ENCODE peak calls at places on chromosomes 16 and 17, in five cellular contexts. I is IMR-90, X is H1, C is neuronal stem cell, A is trophoblast cell. L is an unnamed sample.

GRCh38 chr17:77942111-77942988 is 16.2 kb upstream of the TNRC6C start:
- DNase-seq in A (no peak), X (no peak), C (no peak), I (no peak), L (no peak)

GRCh38 chr17:75346906-75347305 is 57.7 kb upstream of the SLC25A19 start:
- DNase-seq in I (peak; percentile 72), A (no peak), X (no peak), C (peak; percentile 20), L (peak; percentile 45)

GRCh38 chr16:17229131-17229530 is 241.6 kb downstream of the XYLT1 start:
- DNase-seq in X (no peak), A (peak; percentile 95), C (no peak), I (no peak), L (no peak)

GRCh38 chr16:47928008-47928407 is 227.8 kb downstream of the ABCC12 start:
- DNase-seq in I (no peak), A (no peak), X (no peak), C (no peak), L (no peak)

GRCh38 chr17:56185905-56186783 is 32.9 kb downstream of the ANKFN1 start:
- DNase-seq in A (peak; percentile 71), C (no peak), I (peak; percentile 94), X (no peak), L (peak; percentile 73)

GRCh38 chr16:21088646-21089538 is 61.8 kb downstream of the DNAH3 start:
- DNase-seq in A (no peak), I (peak; percentile 69), X (no peak), C (no peak), L (peak; percentile 16)

GRCh38 chr17:19979917-19980770 is 2.5 kb upstream of the AKAP10 start:
- DNase-seq in C (no peak), A (no peak), I (no peak), X (no peak), L (no peak)

GRCh38 chr16:56289412-56289811 is 98.1 kb downstream of the GNAO1 start:
- DNase-seq in I (no peak), C (no peak), A (no peak), X (no peak), L (no peak)

GRCh38 chr16:6573577-6573976 is 759.1 kb upstream of the RBFOX1 start:
- DNase-seq in I (no peak), X (peak; percentile 56), A (no peak), C (peak; percentile 49), L (no peak)

GRCh38 chr17:50549256-50549941 is 2.4 kb downstream of the SPATA20 start:
- DNase-seq in I (no peak), A (no peak), C (no peak), X (no peak), L (no peak)

GRCh38 chr17:57622886-57623433 is 122.1 kb downstream of the CCDC182 start:
- DNase-seq in I (peak; percentile 85), A (peak; percentile 43), C (no peak), X (no peak), L (peak; percentile 98)

GRCh38 chr16:57898961-57899360 is 72.0 kb downstream of the CNGB1 start:
- DNase-seq in A (no peak), I (no peak), X (no peak), C (peak; percentile 48), L (no peak)

GRCh38 chr17:62093188-62094155 is 28.4 kb upstream of the MED13 start:
- DNase-seq in A (peak; percentile 52), C (no peak), I (peak; percentile 95), X (no peak), L (peak; percentile 71)

GRCh38 chr17:82933911-82934310 is 94.1 kb upstream of the ZNF750 start:
- DNase-seq in I (no peak), A (no peak), C (no peak), X (no peak), L (no peak)

GRCh38 chr17:64024781-64025731 is 4.6 kb upstream of the ICAM2 start:
- DNase-seq in A (peak; percentile 52), I (peak; percentile 37), X (no peak), C (no peak), L (no peak)

GRCh38 chr16:85389679-85390470 is 223.2 kb upstream of the GSE1 start:
- DNase-seq in X (no peak), I (no peak), C (no peak), A (no peak), L (no peak)

GRCh38 chr16:2782583-2783351 is 4.6 kb downstream of the PRSS33 start:
- DNase-seq in C (no peak), X (no peak), A (no peak), I (no peak), L (no peak)
- H4K91ac ChIP-seq in C (peak overlapping the region; percentile 34), X (no peak overlapping the region), A (no peak overlapping the region), I (no peak overlapping the region), L (no peak overlapping the region)

GRCh38 chr17:44436336-44436735 is 46.9 kb upstream of the ITGA2B start:
- DNase-seq in A (no peak), I (no peak), X (no peak), C (no peak), L (no peak)
- H3K4me3 ChIP-seq in A (no peak overlapping the region), I (no peak overlapping the region), X (no peak overlapping the region), C (no peak overlapping the region), L (no peak overlapping the region)

DNA sequence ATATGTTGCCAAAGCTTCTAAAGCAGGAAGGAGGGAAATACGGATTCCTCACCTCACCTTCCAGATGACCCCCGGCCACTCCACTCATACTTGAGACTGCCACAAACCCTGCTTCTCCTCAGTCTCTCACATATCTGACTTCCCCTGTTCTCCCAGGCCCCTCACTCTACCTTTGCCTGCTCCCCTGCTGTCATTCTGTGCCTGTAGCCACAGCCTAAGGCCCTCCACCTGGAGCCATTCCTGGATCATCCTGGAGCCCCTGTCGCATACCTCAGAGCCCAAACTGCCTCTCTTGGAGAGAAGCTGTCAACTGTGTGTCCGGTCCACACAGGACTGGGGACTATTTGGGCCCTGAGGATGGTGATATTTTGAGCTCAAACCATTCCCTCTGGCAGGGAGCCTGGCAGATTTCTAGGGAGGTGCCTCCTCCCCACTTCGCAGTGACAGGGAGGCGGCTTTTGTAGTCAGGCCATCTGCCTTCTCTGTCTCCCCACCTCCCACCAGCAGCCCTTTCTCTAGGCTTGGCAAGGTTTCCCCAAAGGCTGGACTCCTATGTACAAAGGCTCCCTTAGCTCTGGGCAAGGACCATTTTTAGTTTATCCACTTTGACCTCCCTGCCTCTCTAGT is 2.3 kb upstream of the MED24 start:
- DNase-seq in C (no peak), A (no peak), X (no peak), I (no peak), L (no peak)
- H4K91ac ChIP-seq in C (no peak overlapping the region), A (no peak overlapping the region), X (no peak overlapping the region), I (no peak overlapping the region), L (no peak overlapping the region)

DNA sequence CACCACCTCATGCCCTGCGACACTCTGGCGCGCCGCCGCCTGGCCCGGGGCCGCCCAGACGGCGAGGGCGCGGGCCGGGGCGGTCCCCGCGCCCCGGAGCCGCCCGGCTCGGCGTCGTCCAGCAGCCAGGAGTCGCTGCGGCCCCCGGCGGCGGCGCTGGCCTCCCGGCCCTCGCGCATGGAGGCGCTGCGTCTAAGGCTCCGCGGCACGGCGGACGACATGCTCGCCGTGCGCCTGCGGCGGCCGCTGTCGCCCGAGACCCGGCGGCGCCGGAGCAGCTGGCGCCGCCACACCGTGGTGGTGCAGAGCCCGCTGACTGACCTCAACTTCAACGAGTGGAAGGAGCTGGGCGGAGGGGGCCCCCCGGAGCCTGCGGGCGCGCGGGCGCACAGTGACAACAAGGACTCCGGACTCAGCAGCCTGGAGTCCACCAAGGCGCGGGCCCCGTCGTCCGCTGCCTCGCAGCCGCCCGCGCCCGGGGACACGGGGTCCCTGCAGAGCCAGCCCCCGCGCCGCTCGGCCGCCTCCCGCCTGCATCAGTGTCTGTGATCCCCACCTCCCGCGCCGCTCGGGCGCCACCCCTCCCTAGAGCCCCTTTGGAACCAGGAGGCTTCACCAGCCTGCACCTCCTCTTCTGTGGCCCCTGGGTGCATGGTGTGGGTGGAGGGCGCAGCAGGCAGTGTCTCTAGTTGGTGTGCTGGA is 82.3 kb downstream of the ARHGAP23 start:
- DNase-seq in I (no peak), A (no peak), X (no peak), C (peak; percentile 61), L (peak; percentile 65)
- H3K4me3 ChIP-seq in I (no peak overlapping the region), A (peak overlapping the region; percentile 38), X (peak overlapping the region; percentile 30), C (peak overlapping the region; percentile 75), L (no peak overlapping the region)

GRCh38 chr16:1429026-1429425 is 1.9 kb upstream of the PERCC1 start:
- DNase-seq in A (no peak), C (no peak), I (no peak), X (no peak), L (no peak)

GRCh38 chr16:1426734-1427451 is 4.0 kb upstream of the PERCC1 start:
- DNase-seq in A (no peak), C (no peak), X (no peak), I (no peak), L (no peak)

GRCh38 chr16:1429631-1430030 is 1.2 kb upstream of the PERCC1 start:
- DNase-seq in I (no peak), A (no peak), X (no peak), C (no peak), L (no peak)

GRCh38 chr16:1428511-1428910 is 2.4 kb upstream of the PERCC1 start:
- DNase-seq in I (no peak), X (no peak), C (no peak), A (no peak), L (peak; percentile 18)

GRCh38 chr16:1427473-1428461 is 3.1 kb upstream of the PERCC1 start:
- DNase-seq in I (no peak), C (no peak), X (no peak), A (no peak), L (no peak)
- H4K91ac ChIP-seq in I (no peak overlapping the region), C (no peak overlapping the region), X (peak overlapping the region; percentile 74), A (no peak overlapping the region), L (no peak overlapping the region)